ENCODE peak calls at places on chromosome 22, in nine cellular contexts. M is cardiac muscle cell, A is GM23248, L is A549, U is neuronal stem cell, C is SJSA1, Y is uterus, T is keratinocyte, O is heart left ventricle. X is an unnamed sample.

GRCh38 chr22:36197065-36197440 is 4.6 kb downstream of the APOL4 start:
- DNase-seq in Y (peak; percentile 85), U (peak; percentile 79), M (peak; percentile 58), L (no peak), A (peak; percentile 47), C (no peak), T (no peak), O (peak; percentile 74), X (no peak)

GRCh38 chr22:49491726-49492125 is 335.9 kb downstream of the BRD1 start:
- DNase-seq in U (no peak), T (no peak), A (no peak), M (no peak), Y (no peak), O (no peak), L (no peak), C (no peak), X (no peak)

GRCh38 chr22:19847345-19847632 is 7.4 kb downstream of the GNB1L start:
- DNase-seq in U (no peak), A (no peak), L (no peak), O (no peak), Y (no peak), M (no peak), T (no peak), C (no peak), X (no peak)

GRCh38 chr22:19853879-19854777 is 546 bp downstream of the GNB1L start:
- DNase-seq in C (no peak), T (no peak), Y (no peak), M (no peak), U (no peak), A (peak; percentile 31), O (no peak), L (no peak), X (no peak)

GRCh38 chr22:47693606-47694005 is 931.2 kb downstream of the TBC1D22A start:
- DNase-seq in Y (no peak), O (no peak), A (no peak), M (no peak), L (no peak), T (no peak), C (no peak), U (no peak), X (no peak)

GRCh38 chr22:19321757-19322156 is 30.2 kb upstream of the CLTCL1 start:
- DNase-seq in M (no peak), O (no peak), U (no peak), L (no peak), Y (no peak), C (no peak), T (no peak), A (no peak), X (no peak)

GRCh38 chr22:40094449-40094848 is 83.3 kb upstream of the TNRC6B start:
- DNase-seq in U (no peak), A (peak; percentile 15), L (no peak), M (no peak), Y (no peak), T (no peak), C (no peak), O (no peak), X (no peak)

GRCh38 chr22:28023774-28024173 is 104.7 kb upstream of the PITPNB start:
- DNase-seq in U (no peak), C (no peak), T (no peak), M (no peak), Y (no peak), O (peak; percentile 17), L (no peak), A (no peak), X (no peak)

GRCh38 chr22:33918676-33919590 is 1.3 kb downstream of the LARGE1 start:
- DNase-seq in L (no peak), O (no peak), C (peak; percentile 45), A (peak; percentile 55), M (no peak), T (no peak), Y (no peak), U (no peak), X (no peak)

GRCh38 chr22:33914131-33914530 is 6.1 kb downstream of the LARGE1 start:
- DNase-seq in Y (no peak), A (no peak), T (no peak), C (no peak), L (no peak), M (no peak), O (no peak), U (no peak), X (no peak)

GRCh38 chr22:33913188-33913587 is 7.1 kb downstream of the LARGE1 start:
- DNase-seq in T (no peak), M (no peak), Y (no peak), C (no peak), A (no peak), L (no peak), O (no peak), U (no peak), X (no peak)

GRCh38 chr22:33917744-33918406 is 2.4 kb downstream of the LARGE1 start:
- DNase-seq in O (no peak), M (no peak), C (peak; percentile 35), T (no peak), L (peak; percentile 26), Y (no peak), U (no peak), A (peak; percentile 40), X (no peak)

DNA sequence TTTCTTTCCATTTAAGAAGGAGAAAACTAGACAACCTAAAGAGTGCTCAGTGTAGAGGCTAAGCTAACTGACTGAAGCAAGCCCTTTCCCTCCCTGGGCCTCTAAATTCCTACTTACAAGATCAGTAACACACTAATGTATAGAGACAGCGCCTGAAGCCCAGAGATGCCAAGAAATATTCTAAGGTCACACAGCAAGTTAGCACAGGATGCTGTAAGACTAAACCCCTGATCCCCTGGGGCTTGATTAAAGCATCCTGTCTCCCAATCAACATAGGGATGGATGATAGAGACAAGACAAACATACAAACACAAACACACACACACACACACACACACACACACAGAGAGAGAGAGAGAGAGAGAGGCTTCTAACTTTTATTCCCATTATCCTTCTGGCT is 5.6 kb downstream of the LARGE1 start:
- DNase-seq in O (no peak), L (no peak), Y (no peak), A (no peak), C (no peak), T (no peak), M (no peak), U (no peak), X (no peak)
- H3K27ac ChIP-seq in O (no peak overlapping the region), L (no peak overlapping the region), Y (no peak overlapping the region), A (no peak overlapping the region), C (no peak overlapping the region), T (no peak overlapping the region), M (no peak overlapping the region), U (no peak overlapping the region), X (no peak overlapping the region)

GRCh38 chr22:42745118-42745517 is 24.4 kb upstream of the A4GALT start:
- DNase-seq in L (peak; percentile 66), M (peak; percentile 23), O (no peak), A (peak; percentile 79), U (no peak), T (no peak), Y (no peak), C (peak; percentile 83), X (no peak)

GRCh38 chr22:42742940-42743339 is 22.3 kb upstream of the A4GALT start:
- DNase-seq in O (peak; percentile 66), T (no peak), U (no peak), Y (peak; percentile 40), M (no peak), A (peak; percentile 57), C (no peak), L (no peak), X (no peak)

GRCh38 chr22:42743501-42743991 is 22.9 kb upstream of the A4GALT start:
- DNase-seq in M (no peak), O (peak; percentile 94), L (no peak), Y (peak; percentile 79), C (peak; percentile 95), U (no peak), A (peak; percentile 98), T (no peak), X (no peak)

GRCh38 chr22:42752230-42752746 is 31.6 kb upstream of the A4GALT start:
- DNase-seq in M (no peak), C (no peak), L (peak; percentile 51), U (no peak), O (no peak), Y (no peak), T (no peak), A (no peak), X (no peak)

DNA sequence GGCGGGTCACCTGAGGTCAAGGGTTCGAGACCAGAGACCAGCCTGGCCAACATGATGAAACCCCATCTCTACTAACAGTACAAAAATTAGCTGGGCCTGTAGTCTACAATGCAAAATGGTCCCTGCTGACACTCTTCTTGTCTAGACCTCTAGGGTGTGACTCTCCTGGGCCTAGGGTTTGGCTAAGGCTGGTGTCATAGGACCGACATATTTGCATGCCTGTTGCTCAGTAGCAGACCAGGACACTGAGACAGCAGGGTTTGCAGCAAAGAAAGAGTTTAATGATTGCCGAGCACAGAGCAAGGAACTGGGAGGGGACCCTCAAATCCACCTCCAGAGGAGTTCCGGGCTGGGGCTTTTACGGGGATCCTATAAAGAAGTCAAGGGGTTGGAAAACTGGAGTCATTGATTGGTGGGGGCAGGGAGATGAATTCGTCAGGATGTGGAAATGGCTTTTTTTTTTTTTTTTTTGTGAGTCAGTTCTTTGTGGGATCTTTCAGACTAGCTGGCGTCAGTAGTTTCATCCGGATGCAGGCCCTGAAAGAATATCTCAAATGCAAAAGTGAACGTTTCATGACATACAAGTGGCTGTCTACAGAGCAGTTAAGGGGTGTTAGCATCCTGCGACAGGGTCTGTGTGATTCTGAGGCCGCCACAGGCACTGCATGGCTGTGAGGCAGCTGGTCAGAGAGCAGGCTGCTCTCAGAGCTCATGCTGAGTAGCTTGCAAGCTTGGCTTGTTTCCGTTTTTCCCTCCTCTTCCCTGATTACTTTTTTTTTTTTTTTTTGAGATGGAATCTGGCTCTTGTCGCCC is 27.2 kb upstream of the A4GALT start:
- DNase-seq in C (peak; percentile 92), Y (no peak), U (no peak), O (no peak), L (no peak), M (peak; percentile 29), A (peak; percentile 93), T (no peak), X (no peak)
- H3K27ac ChIP-seq in C (peak overlapping the region; percentile 92), Y (peak overlapping the region; percentile 33), U (no peak overlapping the region), O (peak overlapping the region; percentile 71), L (peak overlapping the region; percentile 64), M (no peak overlapping the region), A (peak overlapping the region; percentile 100), T (peak overlapping the region; percentile 60), X (peak overlapping the region; percentile 63)

GRCh38 chr22:41511521-41511968 is 32.7 kb downstream of the POLR3H start:
- DNase-seq in M (no peak), Y (no peak), T (no peak), C (no peak), A (no peak), L (no peak), O (no peak), U (no peak), X (no peak)

GRCh38 chr22:41507330-41508063 is 36.8 kb downstream of the POLR3H start:
- DNase-seq in L (no peak), A (no peak), T (no peak), O (no peak), U (no peak), M (no peak), C (no peak), Y (no peak), X (no peak)

GRCh38 chr22:41504397-41504796 is 35.5 kb downstream of the ACO2 start:
- DNase-seq in A (peak; percentile 76), M (no peak), T (no peak), Y (no peak), O (peak; percentile 78), U (no peak), C (no peak), L (no peak), X (no peak)

GRCh38 chr22:41512421-41513194 is 31.7 kb downstream of the POLR3H start:
- DNase-seq in Y (no peak), U (peak; percentile 57), C (no peak), M (peak; percentile 81), O (peak; percentile 68), L (peak; percentile 48), T (no peak), A (peak; percentile 83), X (no peak)

GRCh38 chr22:41508770-41509170 is 35.5 kb downstream of the POLR3H start:
- DNase-seq in U (no peak), A (no peak), L (no peak), Y (no peak), M (no peak), T (no peak), C (no peak), O (peak; percentile 74), X (no peak)
- H3K27ac ChIP-seq in U (no peak overlapping the region), A (no peak overlapping the region), L (no peak overlapping the region), Y (peak overlapping the region; percentile 61), M (no peak overlapping the region), T (no peak overlapping the region), C (no peak overlapping the region), O (peak overlapping the region; percentile 71), X (no peak overlapping the region)

GRCh38 chr22:21044931-21045584 is 688 bp upstream of the LRRC74B start:
- DNase-seq in Y (no peak), U (no peak), A (peak; percentile 86), L (no peak), O (no peak), M (no peak), C (peak; percentile 15), T (no peak), X (no peak)

GRCh38 chr22:21045585-21046294 is at the start of gene LRRC74B:
- DNase-seq in U (peak; percentile 94), O (peak; percentile 93), M (peak; percentile 95), L (peak; percentile 78), Y (peak; percentile 88), T (no peak), C (peak; percentile 74), A (peak; percentile 98), X (peak; percentile 46)

GRCh38 chr22:21043856-21044535 is 1.8 kb upstream of the LRRC74B start:
- DNase-seq in U (no peak), A (no peak), M (no peak), O (no peak), T (no peak), Y (no peak), C (no peak), L (no peak), X (no peak)

GRCh38 chr22:21047730-21048129 is 2.0 kb downstream of the LRRC74B start:
- DNase-seq in U (no peak), O (no peak), A (no peak), M (no peak), T (no peak), Y (no peak), L (no peak), C (no peak), X (no peak)

DNA sequence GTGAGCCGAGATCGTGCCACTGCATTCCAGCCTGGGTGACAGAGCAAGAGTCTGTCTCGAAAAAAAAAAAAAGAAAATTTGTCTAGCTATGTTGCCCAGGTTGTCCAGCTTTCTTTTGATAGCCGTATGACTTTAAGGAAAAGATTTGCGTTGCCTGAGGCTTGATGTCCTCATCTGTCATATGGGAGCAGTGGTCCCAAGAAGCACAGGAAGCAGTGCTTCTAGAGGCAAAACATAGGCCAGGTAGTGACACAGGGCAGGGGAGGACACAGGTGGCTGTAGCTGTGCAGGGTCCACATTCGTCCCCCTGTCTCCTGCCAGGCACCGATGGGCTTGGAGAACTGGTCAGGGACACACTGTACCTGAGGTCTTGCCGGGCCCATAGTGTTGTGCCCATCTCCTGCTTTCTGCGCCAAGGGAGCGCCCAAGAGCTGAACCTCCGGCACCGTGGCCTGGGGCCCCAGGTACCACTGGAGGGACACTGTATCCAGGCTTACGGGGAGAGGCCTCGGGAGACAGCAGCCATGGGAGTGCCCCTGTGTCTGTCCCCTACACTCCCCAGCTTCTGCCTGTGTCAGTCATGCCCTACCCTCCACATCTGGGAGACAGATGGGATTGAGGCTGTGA is 1.4 kb downstream of the LRRC74B start:
- DNase-seq in T (no peak), Y (no peak), A (no peak), M (no peak), C (no peak), L (no peak), O (no peak), U (no peak), X (no peak)
- H3K27ac ChIP-seq in T (no peak overlapping the region), Y (no peak overlapping the region), A (no peak overlapping the region), M (no peak overlapping the region), C (no peak overlapping the region), L (no peak overlapping the region), O (no peak overlapping the region), U (no peak overlapping the region), X (no peak overlapping the region)

X was measured in epithelial cell of prostate.